ENCODE peak calls at places on chromosomes 4 and X, in nine cellular contexts. H, E, X, G, Q, K, Y, A and J are unnamed samples.

GRCh38 chr4:110867251-110867960 is 244.5 kb upstream of the PITX2 start:
- DNase-seq in H (no peak), E (no peak), X (no peak), G (no peak), Q (no peak), K (no peak), Y (no peak), A (no peak), J (no peak)

GRCh38 chr4:95728145-95728544 is 111.7 kb upstream of the PDHA2 start:
- DNase-seq in H (peak), E (peak), X (no peak), G (no peak), Q (no peak), K (no peak), Y (no peak), A (peak), J (no peak)

GRCh38 chr4:40140206-40140605 is 56.6 kb upstream of the RHOH start:
- DNase-seq in H (no peak), E (no peak), X (no peak), G (no peak), Q (no peak), K (no peak), Y (no peak), A (no peak), J (no peak)

GRCh38 chr4:176753049-176753448 is 39.7 kb downstream of the VEGFC start:
- DNase-seq in H (no peak), E (no peak), X (peak), G (no peak), Q (peak), K (peak), Y (no peak), A (peak), J (peak)

GRCh38 chrX:101287402-101287801 is 3.7 kb downstream of the TAF7L start:
- DNase-seq in H (no peak), E (no peak), X (peak), G (no peak), Q (peak), K (no peak), Y (no peak), A (peak), J (peak)

GRCh38 chr4:33340168-33340567 is 2620.0 kb downstream of the PCDH7 start:
- DNase-seq in H (no peak), E (no peak), X (peak), G (no peak), Q (no peak), K (no peak), Y (no peak), A (no peak), J (no peak)

GRCh38 chrX:38806875-38807601 is 5.8 kb downstream of the MID1IP1 start:
- DNase-seq in H (no peak), E (no peak), X (no peak), G (no peak), Q (no peak), K (no peak), Y (no peak), A (no peak), J (no peak)

GRCh38 chrX:40085714-40086113 is 12.0 kb downstream of the BCOR start:
- DNase-seq in H (no peak), E (no peak), X (no peak), G (no peak), Q (no peak), K (no peak), Y (no peak), A (no peak), J (no peak)

GRCh38 chrX:13506574-13506973 is 62.8 kb upstream of the EGFL6 start:
- DNase-seq in H (no peak), E (peak), X (peak), G (no peak), Q (peak), K (peak), Y (peak), A (peak), J (peak)

GRCh38 chr4:163592207-163592606 is 97.7 kb downstream of the TMA16 start:
- DNase-seq in H (no peak), E (no peak), X (no peak), G (no peak), Q (no peak), K (no peak), Y (no peak), A (no peak), J (no peak)

GRCh38 chrX:72110051-72110926 is 21.4 kb downstream of the RTL5 start:
- DNase-seq in H (no peak), E (no peak), X (no peak), G (peak), Q (no peak), K (no peak), Y (no peak), A (no peak), J (no peak)

GRCh38 chrX:132119283-132119682 is 8.5 kb downstream of the FRMD7 start:
- DNase-seq in H (no peak), E (no peak), X (no peak), G (peak), Q (no peak), K (no peak), Y (no peak), A (no peak), J (no peak)

GRCh38 chr4:161546902-161547301 is 616.9 kb downstream of the FSTL5 start:
- DNase-seq in H (no peak), E (no peak), X (no peak), G (no peak), Q (no peak), K (no peak), Y (no peak), A (peak), J (no peak)

GRCh38 chrX:2432298-2432863 is 68.4 kb downstream of the DHRSX start:
- DNase-seq in H (no peak), E (no peak), X (no peak), G (no peak), Q (no peak), K (no peak), Y (no peak), A (no peak), J (no peak)
- TF ChIP-seq CTCF in H (no peak), E (no peak), X (no peak), G (no peak), Q (no peak), K (no peak), Y (no peak), A (no peak), J (no peak)

GRCh38 chr4:2417196-2417764 is 1.2 kb downstream of the ZFYVE28 start:
- DNase-seq in H (no peak), E (no peak), X (no peak), G (no peak), Q (peak), K (no peak), Y (no peak), A (no peak), J (no peak)

GRCh38 chr4:2419814-2420213 is 1.1 kb downstream of the CFAP99 start:
- DNase-seq in H (no peak), E (no peak), X (no peak), G (no peak), Q (no peak), K (no peak), Y (no peak), A (no peak), J (no peak)

GRCh38 chr4:2417765-2418651 is at the start of gene ZFYVE28:
- DNase-seq in H (no peak), E (no peak), X (peak), G (peak), Q (peak), K (no peak), Y (no peak), A (peak), J (no peak)

GRCh38 chr4:2416564-2417195 is 1.8 kb downstream of the ZFYVE28 start:
- DNase-seq in H (no peak), E (no peak), X (no peak), G (no peak), Q (peak), K (no peak), Y (no peak), A (peak), J (no peak)

DNA sequence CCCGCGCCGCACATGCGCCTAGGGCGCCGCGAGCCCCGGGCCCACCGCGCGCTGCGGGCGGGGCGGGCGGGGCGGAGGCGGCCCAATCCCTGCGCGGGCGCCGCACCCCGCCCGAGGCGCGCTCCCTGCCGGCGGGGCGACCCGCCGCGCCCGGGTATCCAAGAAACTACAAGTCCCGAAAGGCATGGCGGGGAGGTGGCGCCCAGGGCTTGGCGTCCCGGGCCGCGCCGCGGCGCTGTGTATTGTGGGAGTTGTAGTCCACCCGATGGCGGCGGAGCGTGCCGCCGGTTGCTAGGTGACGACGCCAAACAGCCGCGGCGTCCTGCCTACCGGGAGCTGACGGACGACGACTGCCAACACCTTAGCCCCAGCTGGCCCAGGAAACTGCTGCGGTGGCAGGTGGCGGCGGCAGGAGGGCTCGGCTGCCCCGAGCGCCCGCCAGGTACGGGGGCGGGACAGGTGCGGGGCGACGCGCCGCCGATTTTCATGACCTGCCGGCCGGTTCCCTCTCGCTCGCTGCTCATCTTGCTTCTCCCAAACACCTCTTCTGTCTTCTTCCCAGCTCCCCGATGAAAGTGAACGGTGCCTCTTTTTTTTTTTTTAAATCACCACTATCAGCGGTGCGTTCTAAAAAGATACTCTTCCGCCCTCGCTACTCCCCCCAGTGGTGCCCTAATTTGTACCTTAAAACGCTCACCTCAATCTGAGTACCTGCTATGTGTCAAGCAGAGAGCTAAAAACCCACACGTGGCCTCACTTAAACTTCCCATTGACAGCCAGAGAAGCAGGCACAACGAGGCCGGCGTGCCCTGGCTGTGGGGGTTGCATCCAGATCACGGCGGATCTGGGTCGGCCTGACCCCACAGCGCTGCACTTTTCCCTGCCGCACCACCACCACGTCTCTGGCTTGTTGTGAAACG is at the start of gene CFAP99:
- DNase-seq in H (peak), E (peak), X (peak), G (peak), Q (peak), K (peak), Y (peak), A (peak), J (peak)
- TF ChIP-seq CTCF in H (peak), E (no peak), X (no peak), G (no peak), Q (peak), K (peak), Y (no peak), A (peak), J (peak)

GRCh38 chr4:132572210-132572609 is 576.9 kb upstream of the PCDH10 start:
- DNase-seq in H (no peak), E (no peak), X (no peak), G (no peak), Q (peak), K (no peak), Y (no peak), A (peak), J (peak)
- TF ChIP-seq CTCF in H (no peak), E (no peak), X (no peak), G (no peak), Q (no peak), K (no peak), Y (no peak), A (no peak), J (no peak)

GRCh38 chr4:16092682-16093319 is 9.0 kb upstream of the PROM1 start:
- DNase-seq in H (no peak), E (no peak), X (no peak), G (no peak), Q (no peak), K (no peak), Y (no peak), A (no peak), J (no peak)
- TF ChIP-seq CTCF in H (no peak), E (no peak), X (no peak), G (no peak), Q (no peak), K (no peak), Y (no peak), A (no peak), J (no peak)

GRCh38 chr4:88283661-88284377 is 542 bp downstream of the PPM1K start:
- DNase-seq in H (no peak), E (peak), X (peak), G (peak), Q (peak), K (no peak), Y (peak), A (peak), J (peak)
- TF ChIP-seq CTCF in H (no peak), E (no peak), X (no peak), G (no peak), Q (no peak), K (no peak), Y (peak), A (no peak), J (no peak)

GRCh38 chr4:156137971-156138581 is 184.4 kb upstream of the CTSO start:
- DNase-seq in H (no peak), E (no peak), X (no peak), G (no peak), Q (no peak), K (no peak), Y (no peak), A (no peak), J (no peak)
- TF ChIP-seq CTCF in H (no peak), E (no peak), X (no peak), G (no peak), Q (no peak), K (no peak), Y (no peak), A (no peak), J (no peak)

GRCh38 chr4:22430626-22431025 is 85.2 kb downstream of the ADGRA3 start:
- DNase-seq in H (no peak), E (no peak), X (no peak), G (no peak), Q (no peak), K (no peak), Y (no peak), A (no peak), J (no peak)

GRCh38 chr4:22435652-22436051 is 80.2 kb downstream of the ADGRA3 start:
- DNase-seq in H (no peak), E (no peak), X (no peak), G (no peak), Q (no peak), K (no peak), Y (no peak), A (no peak), J (no peak)

GRCh38 chr4:22439947-22440346 is 75.9 kb downstream of the ADGRA3 start:
- DNase-seq in H (no peak), E (no peak), X (no peak), G (no peak), Q (no peak), K (no peak), Y (no peak), A (no peak), J (no peak)

DNA sequence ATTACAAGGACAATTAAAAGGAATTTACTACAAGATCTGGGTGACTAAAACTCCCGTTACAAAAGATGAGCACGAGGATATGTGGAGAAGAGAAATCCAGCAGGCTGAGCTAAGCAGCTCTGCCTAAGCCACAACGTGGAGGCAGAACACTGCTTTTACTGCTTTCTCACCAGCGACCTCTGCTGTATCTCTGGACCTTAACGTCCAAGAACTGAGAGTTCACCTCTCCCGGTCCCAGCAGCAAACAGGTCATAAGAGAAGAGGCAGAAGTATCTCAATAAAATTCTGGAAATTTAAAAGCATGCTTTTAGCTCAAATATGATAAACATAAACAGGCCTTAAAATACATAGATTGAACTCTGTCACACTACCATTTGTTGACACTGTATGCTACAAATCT is 81.0 kb downstream of the ADGRA3 start:
- DNase-seq in H (peak), E (peak), X (peak), G (no peak), Q (peak), K (peak), Y (no peak), A (peak), J (peak)
- TF ChIP-seq CTCF in H (peak), E (peak), X (peak), G (no peak), Q (peak), K (peak), Y (peak), A (peak), J (peak)